ENCODE peak calls at places on chromosomes 2 and 18, in eight cellular contexts. N is OCI-M1, W is progenitor cell of endocrine pancreas, B is fibroblast of pulmonary artery, D is AG09319, A is neural crest cell, S is psoas muscle, Q is epithelial cell of esophagus. E is an unnamed sample.

GRCh38 chr2:241224851-241225438 is 36.5 kb downstream of the ANO7 start:
- DNase-seq in Q (no peak), A (no peak), W (no peak), B (peak; percentile 44), D (no peak), N (no peak), S (no peak), E (peak; percentile 22)

GRCh38 chr2:70553334-70553583 is 367 bp downstream of the TGFA start:
- DNase-seq in N (no peak), S (no peak), D (no peak), B (no peak), A (no peak), Q (peak; percentile 68), W (no peak), E (no peak)

GRCh38 chr2:208906330-208906729 is 499.7 kb downstream of the PTH2R start:
- DNase-seq in N (no peak), W (no peak), A (no peak), Q (no peak), B (no peak), D (no peak), S (no peak), E (no peak)

GRCh38 chr18:78407456-78407823 is 572.2 kb upstream of the SALL3 start:
- DNase-seq in D (no peak), A (no peak), N (no peak), B (no peak), W (no peak), Q (no peak), S (no peak), E (no peak)

GRCh38 chr2:144518744-144519596 is 949 bp downstream of the ZEB2 start:
- DNase-seq in Q (no peak), S (no peak), N (peak; percentile 64), D (no peak), A (no peak), B (no peak), W (no peak), E (peak; percentile 39)

GRCh38 chr2:26816893-26817292 is 31.0 kb downstream of the CENPA start:
- DNase-seq in Q (peak; percentile 6), W (no peak), N (peak; percentile 70), A (no peak), S (no peak), D (no peak), B (no peak), E (no peak)

GRCh38 chr18:9322730-9323129 is 11.8 kb upstream of the TWSG1 start:
- DNase-seq in N (peak; percentile 26), A (no peak), W (no peak), B (no peak), Q (no peak), S (no peak), D (no peak), E (no peak)

GRCh38 chr2:131153529-131153928 is 48.4 kb downstream of the PLEKHB2 start:
- DNase-seq in N (no peak), W (no peak), S (no peak), B (no peak), Q (no peak), D (no peak), A (no peak), E (no peak)

GRCh38 chr2:239856620-239857285 is 168.4 kb downstream of the NDUFA10 start:
- DNase-seq in D (no peak), W (no peak), A (no peak), N (no peak), S (no peak), B (no peak), Q (no peak), E (no peak)

GRCh38 chr2:48540237-48540935 is 10.4 kb downstream of the STON1 start:
- DNase-seq in B (no peak), S (no peak), A (no peak), D (no peak), Q (no peak), N (no peak), W (no peak), E (no peak)

GRCh38 chr2:149931486-149931885 is 343.9 kb upstream of the MMADHC start:
- DNase-seq in Q (no peak), D (no peak), N (no peak), A (no peak), S (no peak), W (no peak), B (no peak), E (no peak)

GRCh38 chr2:165293439-165294420 is 54.5 kb downstream of the SCN2A start:
- DNase-seq in B (peak; percentile 92), A (peak; percentile 41), W (peak; percentile 24), D (peak; percentile 76), S (no peak), Q (peak; percentile 92), N (peak; percentile 94), E (peak; percentile 97)

GRCh38 chr2:96897491-96898134 is 27.7 kb upstream of the SEMA4C start:
- DNase-seq in N (no peak), D (no peak), S (no peak), A (no peak), W (no peak), Q (peak; percentile 65), B (peak; percentile 31), E (peak; percentile 22)

GRCh38 chr2:101710690-101711318 is 13.3 kb downstream of the MAP4K4 start:
- DNase-seq in S (no peak), A (no peak), B (no peak), N (peak; percentile 37), D (no peak), Q (peak; percentile 29), W (no peak), E (no peak)

GRCh38 chr2:29900971-29901633 is 20.3 kb downstream of the ALK start:
- DNase-seq in W (no peak), N (peak; percentile 31), S (no peak), Q (no peak), B (no peak), A (no peak), D (no peak), E (no peak)

GRCh38 chr2:45554073-45554742 is 56.9 kb downstream of the SRBD1 start:
- DNase-seq in N (peak; percentile 28), W (no peak), Q (no peak), A (no peak), B (peak; percentile 52), S (no peak), D (no peak), E (peak; percentile 90)

GRCh38 chr2:204650611-204651010 is 105.3 kb downstream of the PARD3B start:
- DNase-seq in W (no peak), D (no peak), A (no peak), Q (peak; percentile 52), B (no peak), S (no peak), N (peak; percentile 55), E (no peak)

GRCh38 chr18:44033144-44033543 is 647.5 kb upstream of the SETBP1 start:
- DNase-seq in Q (no peak), A (no peak), N (peak; percentile 34), B (no peak), W (no peak), S (no peak), D (no peak), E (no peak)

GRCh38 chr2:73983322-73984202 is 1.1 kb upstream of the TET3 start:
- DNase-seq in W (peak; percentile 82), S (no peak), Q (peak; percentile 100), D (no peak), A (peak; percentile 11), B (no peak), N (peak; percentile 7), E (no peak)

GRCh38 chr18:24790347-24790746 is 329.9 kb downstream of the HRH4 start:
- DNase-seq in D (no peak), W (no peak), S (no peak), A (no peak), N (no peak), Q (no peak), B (no peak), E (no peak)

GRCh38 chr2:241545113-241545512 is 13.4 kb upstream of the BOK start:
- DNase-seq in N (no peak), A (no peak), S (no peak), W (no peak), B (peak; percentile 71), Q (no peak), D (no peak), E (peak; percentile 39)

GRCh38 chr2:158943973-158944372 is 24.5 kb upstream of the TANC1 start:
- DNase-seq in A (no peak), S (no peak), W (no peak), D (no peak), Q (no peak), N (no peak), B (no peak), E (no peak)

GRCh38 chr2:38164881-38165280 is 88.9 kb upstream of the CYP1B1 start:
- DNase-seq in Q (no peak), S (no peak), A (no peak), W (no peak), B (no peak), D (no peak), N (no peak), E (no peak)

GRCh38 chr2:196823750-196824149 is 14.6 kb upstream of the C2orf66 start:
- DNase-seq in A (no peak), S (no peak), D (no peak), W (no peak), N (peak; percentile 58), B (peak; percentile 81), Q (peak; percentile 80), E (peak; percentile 77)

GRCh38 chr2:47767880-47768609 is 14.9 kb upstream of the MSH6 start:
- DNase-seq in B (peak; percentile 56), S (peak; percentile 57), D (no peak), Q (peak; percentile 49), A (peak; percentile 86), W (peak; percentile 78), N (peak; percentile 83), E (peak; percentile 56)